ENCODE peak calls at places on chromosomes 11 and 22, in seven cellular contexts. A, O, U, W, S, G and N are unnamed samples.

GRCh38 chr11:113587318-113587739 is 112.1 kb upstream of the DRD2 start:
- DNase-seq in O (no peak), S (no peak), G (peak), W (no peak), U (peak), A (no peak), N (no peak)

GRCh38 chr11:121367434-121367833 is 74.9 kb downstream of the SC5D start:
- DNase-seq in O (no peak), G (no peak), S (no peak), U (no peak), A (no peak), W (peak), N (no peak)

GRCh38 chr22:27100789-27101188 is 443.4 kb downstream of the MIAT start:
- DNase-seq in G (no peak), A (no peak), W (peak), S (peak), U (peak), O (no peak), N (peak)

GRCh38 chr11:72411623-72412532 is 22.5 kb downstream of the CLPB start:
- DNase-seq in S (peak), W (no peak), O (peak), U (peak), A (no peak), G (no peak), N (no peak)

GRCh38 chr22:37248251-37248650 is 4.2 kb upstream of the RAC2 start:
- DNase-seq in S (no peak), O (no peak), U (no peak), W (no peak), G (peak), A (no peak), N (no peak)

GRCh38 chr11:11521306-11522002 is 100.4 kb downstream of the GALNT18 start:
- DNase-seq in O (no peak), U (no peak), S (no peak), A (no peak), W (no peak), G (no peak), N (no peak)

GRCh38 chr11:43268161-43268560 is 43.6 kb upstream of the API5 start:
- DNase-seq in U (no peak), S (no peak), G (no peak), O (no peak), W (no peak), A (peak), N (no peak)

GRCh38 chr22:49419661-49420060 is 408.0 kb downstream of the BRD1 start:
- DNase-seq in S (no peak), W (no peak), O (no peak), G (no peak), U (no peak), A (no peak), N (no peak)

GRCh38 chr11:110131386-110132123 is 38.4 kb downstream of the ZC3H12C start:
- DNase-seq in G (no peak), U (no peak), W (no peak), O (no peak), A (no peak), S (no peak), N (no peak)

GRCh38 chr22:21587803-21588611 is 20.5 kb downstream of the UBE2L3 start:
- DNase-seq in S (no peak), G (no peak), A (no peak), O (no peak), U (peak), W (peak), N (no peak)

GRCh38 chr11:24687748-24688147 is 190.9 kb downstream of the LUZP2 start:
- DNase-seq in U (no peak), O (no peak), A (no peak), G (no peak), W (no peak), S (no peak), N (no peak)

GRCh38 chr11:114280696-114281095 is 15.5 kb upstream of the NNMT start:
- DNase-seq in W (peak), G (peak), U (peak), O (no peak), S (peak), A (peak), N (peak)

GRCh38 chr11:13169709-13170108 is 107.9 kb upstream of the BMAL1 start:
- DNase-seq in A (no peak), U (peak), W (peak), S (no peak), O (no peak), G (peak), N (no peak)

GRCh38 chr11:8023831-8024555 is 36.9 kb downstream of the EIF3F start:
- DNase-seq in W (peak), A (no peak), U (peak), O (no peak), S (no peak), G (no peak), N (no peak)

GRCh38 chr11:46560300-46561025 is 33.4 kb downstream of the AMBRA1 start:
- DNase-seq in U (peak), S (no peak), G (no peak), A (no peak), W (peak), O (no peak), N (no peak)

GRCh38 chr11:10930224-10930960 is 72.5 kb upstream of the ZBED5 start:
- DNase-seq in A (no peak), G (peak), U (peak), W (peak), O (peak), S (no peak), N (no peak)

GRCh38 chr22:23753371-23753770 is 854 bp downstream of the VPREB3 start:
- DNase-seq in S (no peak), A (no peak), G (no peak), U (no peak), O (no peak), W (no peak), N (no peak)

GRCh38 chr22:23752750-23753149 is 1.5 kb downstream of the VPREB3 start:
- DNase-seq in U (no peak), W (no peak), S (no peak), O (no peak), A (no peak), G (no peak), N (no peak)

GRCh38 chr22:23750744-23751440 is at the start of gene ZNF70:
- DNase-seq in U (peak), A (peak), O (peak), W (peak), G (peak), S (peak), N (peak)

GRCh38 chr22:23751441-23751996 is 607 bp upstream of the ZNF70 start:
- DNase-seq in A (no peak), S (no peak), O (no peak), W (peak), U (no peak), G (no peak), N (no peak)

GRCh38 chr22:23752090-23752691 is 1.3 kb upstream of the ZNF70 start:
- DNase-seq in O (no peak), U (no peak), S (no peak), W (no peak), A (no peak), G (no peak), N (no peak)
- TF ChIP-seq CTCF in O (no peak), U (no peak), S (no peak), W (no peak), A (no peak), G (no peak), N (no peak)

GRCh38 chr11:2387266-2387982 is 10.3 kb downstream of the CD81 start:
- DNase-seq in O (no peak), W (peak), S (no peak), U (peak), G (no peak), A (no peak), N (no peak)

GRCh38 chr11:2390871-2391662 is 9.5 kb upstream of the TSSC4 start:
- DNase-seq in O (no peak), U (peak), W (peak), S (no peak), A (no peak), G (peak), N (no peak)

GRCh38 chr11:2390091-2390870 is 10.3 kb upstream of the TSSC4 start:
- DNase-seq in U (no peak), S (no peak), O (no peak), G (no peak), A (no peak), W (no peak), N (no peak)

GRCh38 chr11:2388431-2389024 is 11.4 kb downstream of the CD81 start:
- DNase-seq in U (no peak), S (no peak), W (no peak), A (no peak), O (no peak), G (no peak), N (no peak)

GRCh38 chr11:2389344-2390026 is 11.1 kb upstream of the TSSC4 start:
- DNase-seq in O (no peak), S (no peak), G (no peak), W (no peak), U (no peak), A (no peak), N (no peak)
- TF ChIP-seq CTCF in O (no peak), S (peak), G (no peak), W (no peak), U (no peak), A (no peak), N (no peak)

DNA sequence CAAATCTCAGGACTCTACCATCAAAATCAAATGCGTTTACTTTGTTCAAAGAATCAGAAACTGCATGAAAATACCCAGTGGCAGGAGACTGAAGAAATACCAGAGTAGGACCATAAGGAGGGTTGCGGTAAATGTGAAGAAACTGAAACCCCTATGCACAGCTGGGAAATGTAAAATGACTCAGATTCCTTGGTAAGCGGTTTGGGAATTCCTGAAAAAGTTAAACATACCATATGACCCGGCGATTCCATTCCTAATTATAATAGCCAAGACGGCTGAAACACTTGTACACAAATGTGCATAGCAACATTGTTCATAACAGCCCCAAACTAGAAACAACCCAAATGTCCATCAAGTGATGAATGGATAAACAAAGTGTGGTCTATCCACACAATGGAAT is 114.1 kb upstream of the GRAMD1B start:
- DNase-seq in G (no peak), A (no peak), O (no peak), U (peak), W (no peak), S (no peak), N (no peak)
- TF ChIP-seq CTCF in G (no peak), A (no peak), O (no peak), U (no peak), W (no peak), S (no peak), N (no peak)

GRCh38 chr11:103487113-103487512 is 377.9 kb downstream of the DYNC2H1 start:
- DNase-seq in G (no peak), W (no peak), A (no peak), U (no peak), S (no peak), O (no peak), N (no peak)

GRCh38 chr11:103488021-103488420 is 378.8 kb downstream of the DYNC2H1 start:
- DNase-seq in G (peak), W (no peak), U (peak), A (no peak), S (no peak), O (no peak), N (no peak)

GRCh38 chr11:103486609-103487008 is 377.4 kb downstream of the DYNC2H1 start:
- DNase-seq in W (peak), S (no peak), A (no peak), O (no peak), U (peak), G (peak), N (no peak)

GRCh38 chr11:103483996-103484395 is 374.8 kb downstream of the DYNC2H1 start:
- DNase-seq in A (no peak), S (no peak), U (peak), W (peak), O (no peak), G (peak), N (no peak)

GRCh38 chr11:103484545-103484944 is 375.3 kb downstream of the DYNC2H1 start:
- DNase-seq in W (no peak), G (no peak), A (no peak), O (no peak), U (no peak), S (no peak), N (no peak)
- TF ChIP-seq CTCF in W (no peak), G (peak), A (no peak), O (no peak), U (no peak), S (no peak), N (no peak)

GRCh38 chr22:47053013-47053864 is 290.8 kb downstream of the TBC1D22A start:
- DNase-seq in S (no peak), W (no peak), U (no peak), A (no peak), O (no peak), G (no peak), N (no peak)
- TF ChIP-seq CTCF in S (no peak), W (no peak), U (no peak), A (no peak), O (no peak), G (no peak), N (no peak)

GRCh38 chr11:62855571-62856332 is 16.4 kb upstream of the WDR74 start:
- DNase-seq in G (peak), W (peak), U (peak), O (peak), S (peak), A (peak), N (peak)
- TF ChIP-seq CTCF in G (no peak), W (no peak), U (no peak), O (no peak), S (no peak), A (peak), N (no peak)